ENCODE peak calls at places on chromosomes 5 and 9, in eight cellular contexts. H is activated gamma-delta T cell treated with Interleukin-2 at 50 U/mL for 16 hours; M is neural crest cell; A is activated CD4-positive, alpha-beta T cell treated with anti-CD3 and anti-CD28 coated beads, Interleukin-2, amount 50 U/mL, for 1 hour; U is NAMALWA; Q is lung; K is Right ventricle myocardium superior; T is HFFc6. B is an unnamed sample.

GRCh38 chr5:169164481-169164925 is 136.4 kb downstream of the SLIT3 start:
- DNase-seq in K (peak; percentile 55), A (no peak), M (no peak), Q (no peak), T (peak; percentile 36), U (no peak), H (no peak), B (no peak)

GRCh38 chr9:121373401-121373769 is 3.3 kb upstream of the STOM start:
- DNase-seq in T (no peak), M (no peak), Q (no peak), H (no peak), K (no peak), U (no peak), A (no peak), B (no peak)

GRCh38 chr5:3595102-3595961 is at the start of gene IRX1:
- DNase-seq in T (no peak), H (no peak), A (no peak), K (no peak), U (no peak), Q (peak; percentile 68), M (no peak), B (no peak)

GRCh38 chr9:116594552-116594951 is 92.6 kb upstream of the TRIM32 start:
- DNase-seq in U (no peak), K (no peak), Q (no peak), H (no peak), A (no peak), M (no peak), T (peak; percentile 82), B (no peak)

GRCh38 chr5:86626149-86626548 is 8.4 kb downstream of the COX7C start:
- DNase-seq in T (no peak), A (no peak), M (no peak), U (no peak), H (no peak), K (no peak), Q (no peak), B (no peak)

GRCh38 chr5:124537136-124537919 is 209.1 kb downstream of the ZNF608 start:
- DNase-seq in Q (no peak), A (no peak), U (no peak), K (no peak), T (no peak), H (no peak), M (peak; percentile 36), B (peak; percentile 23)

GRCh38 chr9:20659474-20659962 is 24.5 kb upstream of the FOCAD start:
- DNase-seq in A (no peak), T (no peak), Q (no peak), M (no peak), H (no peak), K (no peak), U (no peak), B (no peak)

GRCh38 chr5:1311443-1312055 is 16.7 kb upstream of the TERT start:
- DNase-seq in H (no peak), K (no peak), U (no peak), Q (no peak), T (no peak), A (no peak), M (no peak), B (no peak)

GRCh38 chr5:61162010-61162831 is at the start of gene SMIM15:
- DNase-seq in M (peak; percentile 80), Q (peak; percentile 92), K (peak; percentile 95), U (peak; percentile 80), H (peak; percentile 75), T (peak; percentile 71), A (peak; percentile 68), B (peak; percentile 90)

GRCh38 chr5:129945031-129945430 is 40.8 kb downstream of the CHSY3 start:
- DNase-seq in H (no peak), T (no peak), K (no peak), U (no peak), A (no peak), Q (no peak), M (no peak), B (no peak)

GRCh38 chr5:76811214-76811613 is 7.6 kb upstream of the F2RL1 start:
- DNase-seq in Q (no peak), A (no peak), U (no peak), K (no peak), H (no peak), T (peak; percentile 21), M (no peak), B (no peak)

GRCh38 chr9:81174023-81174422 is 515.3 kb downstream of the TLE1 start:
- DNase-seq in A (no peak), U (no peak), Q (no peak), M (no peak), K (no peak), T (no peak), H (no peak), B (peak; percentile 7)

GRCh38 chr5:148653271-148653839 is 972 bp downstream of the HTR4 start:
- DNase-seq in U (no peak), T (no peak), Q (no peak), A (no peak), K (no peak), M (no peak), H (no peak), B (no peak)

GRCh38 chr9:8241201-8241600 is 441.6 kb upstream of the DMAC1 start:
- DNase-seq in K (no peak), T (no peak), H (no peak), M (no peak), Q (no peak), A (no peak), U (no peak), B (no peak)

GRCh38 chr9:115261656-115262081 is 143.7 kb upstream of the TNC start:
- DNase-seq in H (no peak), A (no peak), K (no peak), T (peak; percentile 48), M (no peak), Q (no peak), U (no peak), B (no peak)

GRCh38 chr9:131812116-131812790 is 72.4 kb upstream of the RAPGEF1 start:
- DNase-seq in U (no peak), T (no peak), M (no peak), K (no peak), Q (no peak), H (no peak), A (no peak), B (no peak)

GRCh38 chr5:7876867-7877266 is 7.9 kb downstream of the MTRR start:
- DNase-seq in Q (no peak), T (peak; percentile 72), M (no peak), A (no peak), K (no peak), U (no peak), H (no peak), B (no peak)

GRCh38 chr9:128781186-128782070 is 5.6 kb upstream of the TBC1D13 start:
- DNase-seq in K (no peak), Q (no peak), M (no peak), A (no peak), U (peak; percentile 32), H (no peak), T (no peak), B (no peak)

GRCh38 chr5:175448276-175448675 is 4.3 kb upstream of the DRD1 start:
- DNase-seq in M (no peak), A (no peak), K (no peak), Q (no peak), U (no peak), H (no peak), T (no peak), B (no peak)

GRCh38 chr9:132136151-132136892 is 25.5 kb upstream of the NTNG2 start:
- DNase-seq in T (no peak), M (no peak), Q (no peak), U (no peak), K (no peak), A (no peak), H (no peak), B (no peak)

GRCh38 chr9:69474821-69475220 is 149.8 kb downstream of the ENTREP1 start:
- DNase-seq in H (no peak), Q (no peak), K (no peak), A (no peak), M (no peak), U (no peak), T (no peak), B (no peak)

GRCh38 chr5:59685806-59686205 is 207.7 kb downstream of the PDE4D start:
- DNase-seq in T (no peak), A (no peak), M (no peak), U (peak; percentile 57), K (no peak), Q (no peak), H (no peak), B (no peak)

GRCh38 chr5:135434591-135435466 is 12.3 kb downstream of the DCANP1 start:
- DNase-seq in T (peak; percentile 68), M (no peak), H (no peak), A (no peak), K (no peak), Q (no peak), U (no peak), B (peak; percentile 54)

GRCh38 chr5:107671742-107672211 is 1.0 kb upstream of the EFNA5 start:
- DNase-seq in M (peak; percentile 26), K (no peak), T (no peak), U (peak; percentile 74), Q (no peak), H (no peak), A (no peak), B (no peak)

GRCh38 chr5:145943674-145944121 is 7.3 kb downstream of the SH3RF2 start:
- DNase-seq in T (no peak), A (no peak), H (no peak), K (no peak), U (peak; percentile 12), Q (peak; percentile 69), M (no peak), B (no peak)

GRCh38 chr5:68848086-68848485 is 245.7 kb upstream of the SLC30A5 start:
- DNase-seq in Q (no peak), K (no peak), H (no peak), U (no peak), T (peak; percentile 66), M (no peak), A (no peak), B (no peak)

GRCh38 chr5:6490693-6491092 is 42.0 kb downstream of the UBE2QL1 start:
- DNase-seq in H (no peak), U (no peak), K (no peak), A (no peak), T (no peak), Q (no peak), M (no peak), B (no peak)

GRCh38 chr5:74124826-74125225 is 498.8 kb downstream of the ARHGEF28 start:
- DNase-seq in K (no peak), M (no peak), T (no peak), Q (no peak), U (no peak), H (no peak), A (no peak), B (no peak)

GRCh38 chr9:133812941-133813748 is 75.0 kb upstream of the SARDH start:
- DNase-seq in U (no peak), A (no peak), T (no peak), K (no peak), M (no peak), H (no peak), Q (no peak), B (no peak)

B was measured in HepG2.